ENCODE peak calls at places on chromosomes 11 and 22, in seven cellular contexts. S, X, W, V, C, O and G are unnamed samples.

GRCh38 chr11:129215506-129216245 is 23.6 kb upstream of the ARHGAP32 start:
- DNase-seq in V (peak; percentile 91), S (no peak), W (no peak), C (no peak), X (no peak), O (no peak), G (no peak)

GRCh38 chr11:45885274-45885920 is at the start of gene MAPK8IP1:
- DNase-seq in W (peak; percentile 48), X (no peak), O (peak; percentile 41), V (peak; percentile 88), S (peak; percentile 77), C (peak; percentile 47), G (peak; percentile 31)

GRCh38 chr11:109320595-109320994 is 101.4 kb upstream of the C11orf87 start:
- DNase-seq in S (no peak), X (peak; percentile 34), V (no peak), W (no peak), C (no peak), O (peak; percentile 70), G (no peak)

GRCh38 chr22:32000171-32000570 is 42.9 kb upstream of the SLC5A1 start:
- DNase-seq in C (peak; percentile 16), O (no peak), X (no peak), W (no peak), V (no peak), S (no peak), G (no peak)

GRCh38 chr11:82195251-82195650 is 538.4 kb downstream of the FAM181B start:
- DNase-seq in C (no peak), V (no peak), W (no peak), O (no peak), S (no peak), X (no peak), G (no peak)

GRCh38 chr11:26985941-26986340 is 8.0 kb upstream of the FIBIN start:
- DNase-seq in S (no peak), X (peak; percentile 23), W (no peak), O (no peak), V (no peak), C (no peak), G (no peak)

GRCh38 chr22:38065539-38065938 is 8.3 kb downstream of the PICK1 start:
- DNase-seq in V (no peak), S (no peak), X (no peak), W (no peak), C (no peak), O (no peak), G (no peak)

GRCh38 chr22:17784776-17785175 is 10.5 kb upstream of the BID start:
- DNase-seq in O (no peak), S (no peak), C (no peak), X (no peak), W (no peak), V (no peak), G (no peak)

GRCh38 chr22:47796128-47796908 is 1033.9 kb downstream of the TBC1D22A start:
- DNase-seq in W (no peak), V (no peak), O (no peak), X (no peak), S (no peak), C (no peak), G (no peak)

GRCh38 chr22:41028841-41029240 is 63.6 kb upstream of the EP300 start:
- DNase-seq in O (peak; percentile 77), W (no peak), C (peak; percentile 64), S (no peak), V (no peak), X (peak; percentile 94), G (no peak)

GRCh38 chr11:114771172-114771571 is 92.8 kb downstream of the NXPE2 start:
- DNase-seq in S (no peak), V (no peak), O (no peak), C (no peak), X (no peak), W (no peak), G (no peak)

GRCh38 chr11:66106786-66107599 is 36.9 kb downstream of the PACS1 start:
- DNase-seq in X (no peak), S (no peak), W (no peak), O (peak; percentile 62), V (peak; percentile 23), C (peak; percentile 42), G (no peak)

GRCh38 chr11:115081972-115082371 is 403.6 kb downstream of the NXPE2 start:
- DNase-seq in S (no peak), O (no peak), C (no peak), W (no peak), X (no peak), V (no peak), G (no peak)

GRCh38 chr11:111347723-111348115 is 31.4 kb downstream of the POU2AF1 start:
- DNase-seq in X (peak; percentile 28), S (no peak), W (no peak), V (no peak), C (no peak), O (peak; percentile 15), G (no peak)

GRCh38 chr11:13962562-13963168 is at the start of gene SPON1:
- DNase-seq in X (peak; percentile 15), C (no peak), W (peak; percentile 46), V (peak; percentile 87), O (no peak), S (no peak), G (no peak)

GRCh38 chr11:105588001-105588400 is 21.9 kb upstream of the GRIA4 start:
- DNase-seq in C (no peak), O (peak; percentile 65), S (no peak), V (no peak), W (no peak), X (peak; percentile 83), G (no peak)

GRCh38 chr11:34299284-34299961 is 58.4 kb downstream of the ABTB2 start:
- DNase-seq in S (no peak), V (peak; percentile 56), X (no peak), W (no peak), O (no peak), C (no peak), G (no peak)

GRCh38 chr22:17120711-17121234 is 387 bp downstream of the TMEM121B start:
- DNase-seq in S (no peak), W (no peak), V (peak; percentile 39), X (no peak), C (no peak), O (no peak), G (no peak)

GRCh38 chr11:126229782-126230540 is 18.4 kb downstream of the FAM118B start:
- DNase-seq in V (no peak), S (no peak), O (no peak), X (peak; percentile 65), W (no peak), C (no peak), G (no peak)

GRCh38 chr11:126226334-126227084 is 14.9 kb downstream of the FAM118B start:
- DNase-seq in C (no peak), W (no peak), X (no peak), V (no peak), O (no peak), S (no peak), G (no peak)

GRCh38 chr11:126219547-126219946 is 8.0 kb downstream of the FAM118B start:
- DNase-seq in V (no peak), W (no peak), S (no peak), C (no peak), O (no peak), X (no peak), G (no peak)

DNA sequence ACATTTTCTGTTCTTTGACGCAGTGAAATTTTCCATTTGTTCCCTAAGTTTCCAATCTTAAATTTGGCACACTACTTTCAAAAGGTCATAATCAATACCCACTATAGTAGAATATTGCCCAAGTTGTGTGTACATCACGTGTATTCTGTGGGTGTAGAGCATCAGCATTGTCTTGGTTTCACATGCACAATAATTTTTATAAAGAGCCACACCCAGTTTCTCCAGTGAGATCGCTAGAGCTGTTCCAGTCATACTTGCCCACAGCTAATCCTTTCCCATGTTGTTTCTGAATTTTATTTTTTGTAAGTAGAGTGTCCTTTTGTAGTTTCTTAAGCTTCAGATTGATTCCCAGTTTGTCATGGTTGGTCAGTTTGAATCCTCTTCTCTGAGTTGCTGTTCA is 13.7 kb downstream of the FAM118B start:
- DNase-seq in O (no peak), W (no peak), C (no peak), S (no peak), V (no peak), X (no peak), G (no peak)
- H3K4me3 ChIP-seq in O (no peak overlapping the region), W (no peak overlapping the region), C (no peak overlapping the region), S (no peak overlapping the region), V (no peak overlapping the region), X (no peak overlapping the region), G (no peak overlapping the region)

GRCh38 chr11:63879598-63879997 is 37.4 kb downstream of the RCOR2 start:
- DNase-seq in X (no peak), W (no peak), V (no peak), O (no peak), S (no peak), C (no peak), G (no peak)
- H3K4me3 ChIP-seq in X (no peak overlapping the region), W (no peak overlapping the region), V (no peak overlapping the region), O (no peak overlapping the region), S (no peak overlapping the region), C (no peak overlapping the region), G (no peak overlapping the region)

GRCh38 chr11:120562806-120563425 is 51.4 kb downstream of the GRIK4 start:
- DNase-seq in O (no peak), X (no peak), W (no peak), C (no peak), V (no peak), S (no peak), G (no peak)

GRCh38 chr11:120565436-120566155 is 54.0 kb downstream of the GRIK4 start:
- DNase-seq in O (no peak), W (no peak), S (no peak), X (no peak), C (no peak), V (no peak), G (no peak)

GRCh38 chr11:120563698-120564572 is 52.4 kb downstream of the GRIK4 start:
- DNase-seq in C (no peak), S (no peak), O (no peak), X (no peak), V (peak; percentile 83), W (peak; percentile 34), G (no peak)

GRCh38 chr11:120566176-120566575 is 54.6 kb downstream of the GRIK4 start:
- DNase-seq in C (no peak), V (no peak), O (peak; percentile 59), X (peak; percentile 54), S (no peak), W (no peak), G (no peak)

GRCh38 chr11:120564573-120565301 is 53.2 kb downstream of the GRIK4 start:
- DNase-seq in V (peak; percentile 46), O (no peak), W (peak; percentile 45), S (no peak), C (no peak), X (peak; percentile 75), G (no peak)
- H3K4me3 ChIP-seq in V (peak overlapping the region; percentile 81), O (peak overlapping the region; percentile 34), W (peak overlapping the region; percentile 65), S (no peak overlapping the region), C (no peak overlapping the region), X (peak overlapping the region; percentile 15), G (no peak overlapping the region)

GRCh38 chr11:69013009-69013951 is at the start of gene MRGPRF:
- DNase-seq in X (peak; percentile 91), W (peak; percentile 92), S (no peak), O (peak; percentile 20), V (peak; percentile 66), C (no peak), G (no peak)

GRCh38 chr11:69011624-69012091 is 1.4 kb downstream of the MRGPRF start:
- DNase-seq in C (no peak), O (no peak), X (no peak), S (no peak), W (no peak), V (no peak), G (no peak)

GRCh38 chr11:69012092-69013008 is 696 bp downstream of the MRGPRF start:
- DNase-seq in V (peak; percentile 34), C (no peak), S (no peak), X (peak; percentile 57), W (no peak), O (no peak), G (no peak)

GRCh38 chr11:69014936-69015549 is 2.0 kb upstream of the MRGPRF start:
- DNase-seq in S (no peak), W (no peak), X (no peak), V (no peak), O (no peak), C (no peak), G (no peak)

GRCh38 chr11:69014084-69014935 is 1.3 kb upstream of the MRGPRF start:
- DNase-seq in O (no peak), X (peak; percentile 82), C (peak; percentile 13), V (peak; percentile 36), W (peak; percentile 76), S (no peak), G (no peak)
- H3K4me3 ChIP-seq in O (no peak overlapping the region), X (no peak overlapping the region), C (no peak overlapping the region), V (peak overlapping the region; percentile 65), W (peak overlapping the region; percentile 66), S (no peak overlapping the region), G (no peak overlapping the region)